ENCODE peak calls at places on chromosomes 16 and 17, in seven cellular contexts. N is lower leg skin, U is endothelial cell, M is cardiac muscle cell, A is ovary, W is brain microvascular endothelial cell, F is GM20000. H is an unnamed sample.

GRCh38 chr16:27558434-27558833 is 8.5 kb downstream of the KATNIP start:
- DNase-seq in W (no peak), A (no peak), U (no peak), M (no peak), N (no peak), F (no peak), H (no peak)

GRCh38 chr16:50228364-50228868 is 37.9 kb upstream of the ADCY7 start:
- DNase-seq in F (no peak), U (no peak), A (no peak), N (no peak), M (no peak), W (no peak), H (no peak)

GRCh38 chr17:36597866-36598777 is 3.3 kb upstream of the MRM1 start:
- DNase-seq in A (no peak), W (no peak), F (no peak), U (no peak), M (no peak), N (no peak), H (no peak)

GRCh38 chr17:6555331-6556120 is 829 bp downstream of the PITPNM3 start:
- DNase-seq in N (no peak), A (peak), W (no peak), M (no peak), U (no peak), F (peak), H (peak)

GRCh38 chr16:19831678-19832077 is 53.0 kb downstream of the GPRC5B start:
- DNase-seq in F (no peak), M (peak), U (no peak), A (no peak), W (peak), N (no peak), H (no peak)

GRCh38 chr16:2874584-2875362 is 8.2 kb upstream of the FLYWCH2 start:
- DNase-seq in A (peak), N (peak), F (peak), U (peak), W (peak), M (peak), H (peak)

GRCh38 chr16:4067262-4068001 is 48.8 kb downstream of the ADCY9 start:
- DNase-seq in W (no peak), F (no peak), A (no peak), M (no peak), N (no peak), U (no peak), H (no peak)

GRCh38 chr17:42886283-42887176 is 14.1 kb upstream of the G6PC1 start:
- DNase-seq in N (peak), F (no peak), U (no peak), A (no peak), W (no peak), M (no peak), H (no peak)

GRCh38 chr17:17738901-17739300 is 57.6 kb downstream of the RAI1 start:
- DNase-seq in A (no peak), U (no peak), N (no peak), W (no peak), M (no peak), F (no peak), H (no peak)

GRCh38 chr16:29824589-29825144 is 4.4 kb downstream of the MVP start:
- DNase-seq in F (no peak), M (no peak), W (no peak), U (no peak), A (no peak), N (no peak), H (no peak)

GRCh38 chr17:64420143-64420670 is 28.7 kb upstream of the MILR1 start:
- DNase-seq in W (peak), F (peak), N (no peak), U (peak), A (no peak), M (peak), H (no peak)

GRCh38 chr17:17675925-17676534 is 5.2 kb upstream of the RAI1 start:
- DNase-seq in F (peak), U (no peak), W (no peak), A (no peak), N (no peak), M (no peak), H (no peak)

GRCh38 chr17:39903158-39903884 is 15.1 kb downstream of the GSDMB start:
- DNase-seq in W (no peak), M (no peak), U (no peak), F (no peak), A (no peak), N (no peak), H (no peak)

GRCh38 chr16:68486671-68487495 is 38.6 kb upstream of the SMPD3 start:
- DNase-seq in U (no peak), N (no peak), M (no peak), A (no peak), F (no peak), W (no peak), H (no peak)

GRCh38 chr16:88905563-88905962 is 39.1 kb upstream of the PABPN1L start:
- DNase-seq in N (no peak), U (peak), A (no peak), W (no peak), F (peak), M (peak), H (no peak)

GRCh38 chr16:80837421-80838263 is 33.2 kb upstream of the CDYL2 start:
- DNase-seq in A (no peak), N (no peak), U (no peak), F (no peak), M (no peak), W (no peak), H (no peak)

GRCh38 chr17:16918443-16918842 is 53.5 kb downstream of the TNFRSF13B start:
- DNase-seq in W (no peak), F (no peak), A (no peak), N (no peak), U (no peak), M (no peak), H (no peak)

GRCh38 chr17:42555122-42555622 is 2.4 kb downstream of the HSD17B1 start:
- DNase-seq in W (no peak), N (no peak), A (no peak), F (no peak), U (no peak), M (no peak), H (no peak)

GRCh38 chr17:83153681-83154310 is 74.4 kb downstream of the METRNL start:
- DNase-seq in F (no peak), N (peak), A (no peak), W (no peak), U (no peak), M (no peak), H (peak)

GRCh38 chr17:41583137-41584127 is 3.3 kb downstream of the KRT14 start:
- DNase-seq in A (no peak), M (no peak), W (no peak), N (no peak), F (no peak), U (no peak), H (no peak)

GRCh38 chr16:12271006-12271405 is 294.5 kb downstream of the SNX29 start:
- DNase-seq in N (no peak), W (no peak), M (no peak), A (no peak), F (no peak), U (peak), H (no peak)

GRCh38 chr16:29775742-29776408 is 2.2 kb upstream of the ZG16 start:
- DNase-seq in A (peak), F (no peak), N (no peak), U (no peak), W (peak), M (no peak), H (no peak)

GRCh38 chr17:40539711-40540411 is 25.4 kb downstream of the CCR7 start:
- DNase-seq in M (peak), N (no peak), A (no peak), F (no peak), U (no peak), W (no peak), H (no peak)

GRCh38 chr17:29561541-29562517 is 5.0 kb downstream of the ABHD15 start:
- DNase-seq in U (no peak), F (no peak), A (no peak), N (peak), M (no peak), W (no peak), H (no peak)

GRCh38 chr16:88385112-88385594 is 2.4 kb downstream of the ZNF469 start:
- DNase-seq in W (no peak), M (no peak), A (no peak), F (no peak), N (no peak), U (no peak), H (peak)

GRCh38 chr17:5122586-5123342 is 6.9 kb downstream of the USP6 start:
- DNase-seq in N (no peak), M (peak), U (peak), F (peak), W (no peak), A (peak), H (no peak)

GRCh38 chr17:30236807-30237206 is 1.3 kb upstream of the SLC6A4 start:
- DNase-seq in A (no peak), U (peak), N (peak), F (peak), W (no peak), M (peak), H (no peak)

GRCh38 chr16:72043539-72043938 is 10.8 kb upstream of the HP start:
- DNase-seq in U (no peak), A (no peak), N (no peak), F (no peak), W (no peak), M (no peak), H (no peak)

GRCh38 chr17:79101111-79101673 is 26.6 kb downstream of the ENGASE start:
- DNase-seq in F (no peak), A (no peak), N (no peak), W (no peak), U (no peak), M (peak), H (no peak)

GRCh38 chr17:78993241-78993956 is 13.7 kb upstream of the LGALS3BP start:
- DNase-seq in F (peak), M (peak), W (peak), A (peak), U (peak), N (no peak), H (no peak)

GRCh38 chr17:31803494-31804213 is 55.4 kb downstream of the COPRS start:
- DNase-seq in A (no peak), F (no peak), M (no peak), N (no peak), W (no peak), U (no peak), H (no peak)

GRCh38 chr17:20155258-20156195 is 146.4 kb downstream of the SPECC1 start:
- DNase-seq in A (peak), U (peak), M (peak), W (peak), F (peak), N (peak), H (peak)
- TF ChIP-seq CTCF in A (no peak), U (no peak), M (no peak), W (no peak), F (no peak), N (no peak), H (no peak)

GRCh38 chr17:76527430-76528111 is 9.9 kb downstream of the CYGB start:
- DNase-seq in A (peak), F (peak), N (no peak), M (no peak), W (peak), U (no peak), H (no peak)
- TF ChIP-seq CTCF in A (no peak), F (no peak), N (no peak), M (no peak), W (peak), U (no peak), H (no peak)

GRCh38 chr17:57463103-57463885 is 207.0 kb downstream of the MSI2 start:
- DNase-seq in N (no peak), M (no peak), A (no peak), W (peak), U (no peak), F (peak), H (no peak)
- TF ChIP-seq CTCF in N (no peak), M (no peak), A (no peak), W (no peak), U (no peak), F (no peak), H (no peak)

DNA sequence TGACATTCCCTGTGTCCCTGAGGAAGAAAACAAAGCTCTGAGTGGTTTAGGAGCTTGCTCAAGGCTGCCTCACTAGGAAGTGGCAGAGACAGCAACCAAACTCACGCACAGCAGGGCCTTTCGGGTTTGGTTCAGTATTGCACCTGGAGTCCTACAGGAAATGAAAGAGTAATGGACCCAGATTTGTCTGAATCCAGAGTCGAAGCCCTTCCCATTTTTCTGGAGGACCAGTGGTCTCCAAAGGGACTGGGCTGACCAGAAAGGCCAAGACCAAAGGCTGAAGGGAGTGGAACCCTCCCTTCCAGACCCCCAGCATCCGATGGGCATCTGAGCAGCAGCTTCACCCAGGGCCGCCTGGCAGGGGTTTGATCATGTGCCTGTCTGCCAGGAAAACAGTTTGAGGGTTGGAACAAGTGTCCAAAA is 85.5 kb upstream of the RPL38 start:
- DNase-seq in M (peak), W (no peak), A (no peak), N (no peak), U (no peak), F (no peak), H (no peak)
- TF ChIP-seq CTCF in M (no peak), W (no peak), A (no peak), N (no peak), U (no peak), F (no peak), H (no peak)

GRCh38 chr16:82027629-82028035 is 7.4 kb upstream of the HSD17B2 start:
- DNase-seq in F (no peak), U (no peak), A (no peak), N (no peak), M (no peak), W (no peak), H (no peak)
- TF ChIP-seq CTCF in F (no peak), U (no peak), A (no peak), N (no peak), M (no peak), W (no peak), H (no peak)

DNA sequence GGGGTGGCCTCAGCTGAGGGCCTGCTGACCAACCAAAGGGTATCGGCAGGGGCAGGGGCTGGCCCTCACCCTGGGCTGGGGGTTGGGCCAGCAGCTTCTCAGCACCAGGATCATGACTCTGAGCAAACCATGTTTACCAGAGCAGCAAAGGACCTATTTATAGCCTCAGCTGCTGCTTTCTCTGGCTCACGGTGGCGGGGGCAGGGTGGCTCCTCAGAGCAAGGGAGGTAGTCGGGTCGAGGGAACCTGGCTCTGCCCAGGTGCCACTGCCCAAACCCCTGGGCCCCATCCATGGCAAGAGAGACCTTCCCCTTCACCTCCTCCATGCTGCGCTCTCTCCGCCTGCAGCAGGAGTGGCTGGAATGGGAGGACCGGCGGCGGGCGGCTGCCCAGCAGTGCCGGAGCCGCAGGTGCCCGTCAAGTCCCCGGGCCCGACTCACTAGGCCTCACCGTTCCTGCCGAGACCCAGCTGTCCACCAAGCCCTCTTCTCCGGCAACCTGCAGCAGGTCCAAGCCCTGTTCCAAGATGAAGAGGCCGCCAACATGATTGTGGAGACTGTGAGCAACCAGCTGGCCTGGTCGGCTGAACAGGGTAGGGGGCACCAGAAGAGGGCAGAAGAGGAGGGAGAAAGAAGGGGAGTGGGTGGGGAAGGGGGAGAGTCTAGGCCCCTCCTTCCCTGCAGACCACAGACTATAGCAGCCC is at the start of gene ASB16:
- DNase-seq in N (no peak), A (peak), F (no peak), U (no peak), M (peak), W (no peak), H (no peak)
- TF ChIP-seq CTCF in N (no peak), A (no peak), F (no peak), U (no peak), M (no peak), W (peak), H (no peak)

GRCh38 chr17:9120471-9120870 is 99.2 kb downstream of the NTN1 start:
- DNase-seq in U (peak), F (no peak), W (no peak), M (no peak), N (no peak), A (no peak), H (no peak)

GRCh38 chr17:9116311-9116820 is 95.1 kb downstream of the NTN1 start:
- DNase-seq in A (no peak), N (no peak), W (no peak), F (no peak), U (no peak), M (no peak), H (no peak)

GRCh38 chr17:9116861-9117568 is 95.7 kb downstream of the NTN1 start:
- DNase-seq in A (no peak), F (no peak), N (no peak), M (no peak), W (no peak), U (no peak), H (no peak)

GRCh38 chr17:9110501-9110900 is 89.2 kb downstream of the NTN1 start:
- DNase-seq in W (no peak), M (no peak), A (no peak), U (no peak), N (no peak), F (no peak), H (no peak)

GRCh38 chr17:9115446-9116265 is 94.3 kb downstream of the NTN1 start:
- DNase-seq in F (no peak), U (peak), N (peak), W (peak), M (peak), A (peak), H (no peak)
- TF ChIP-seq CTCF in F (no peak), U (no peak), N (no peak), W (peak), M (peak), A (no peak), H (no peak)

DNA sequence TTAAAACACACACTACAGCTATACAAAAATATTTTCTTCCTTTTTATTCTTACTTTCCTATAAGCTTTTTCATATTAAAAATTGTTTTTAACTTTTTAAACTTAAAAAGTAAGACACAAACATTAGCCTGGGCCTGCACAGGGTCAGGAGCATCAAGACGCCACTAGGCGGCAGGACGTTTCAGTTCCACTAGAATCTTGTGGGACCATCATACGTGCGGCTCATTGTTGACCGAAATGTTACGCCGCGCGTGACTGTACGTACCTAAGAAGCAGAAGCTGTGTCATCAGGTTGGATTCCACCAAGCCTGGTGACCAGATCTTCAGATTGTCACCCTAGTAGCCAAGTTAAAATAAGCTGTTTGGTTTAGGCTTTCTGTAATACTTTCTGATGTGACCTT is 47.1 kb downstream of the USP10 start:
- DNase-seq in W (no peak), N (no peak), M (no peak), A (no peak), U (no peak), F (no peak), H (no peak)
- TF ChIP-seq CTCF in W (peak), N (no peak), M (peak), A (no peak), U (peak), F (no peak), H (peak)

H was measured in CD14-positive monocyte.